ENCODE peak calls at places on chromosomes 6 and 20, in five cellular contexts. D, B, M, I and U are unnamed samples.

GRCh38 chr6:37624606-37625574 is 72.8 kb downstream of the MDGA1 start:
- DNase-seq in D (no peak), I (peak; percentile 23), M (peak; percentile 56), B (no peak), U (no peak)

GRCh38 chr6:170083236-170084051 is 207.4 kb downstream of the DLL1 start:
- DNase-seq in B (no peak), I (no peak), M (no peak), D (no peak), U (no peak)

GRCh38 chr6:157380779-157381561 is at the start of gene ZDHHC14:
- DNase-seq in D (peak; percentile 89), I (peak; percentile 84), B (peak; percentile 91), M (peak; percentile 88), U (no peak)

GRCh38 chr20:59825944-59826759 is 107.3 kb downstream of the SYCP2 start:
- DNase-seq in B (no peak), I (no peak), M (peak; percentile 15), D (no peak), U (no peak)

GRCh38 chr6:90062051-90062450 is 167.8 kb downstream of the GJA10 start:
- DNase-seq in I (no peak), D (no peak), B (no peak), M (no peak), U (no peak)

GRCh38 chr6:134585529-134585873 is 267.6 kb upstream of the SGK1 start:
- DNase-seq in M (no peak), D (no peak), I (no peak), B (no peak), U (no peak)

GRCh38 chr6:49202923-49203322 is 260.1 kb downstream of the MMUT start:
- DNase-seq in D (no peak), I (no peak), M (no peak), B (no peak), U (peak; percentile 9)

GRCh38 chr6:132490024-132490423 is 22.9 kb downstream of the STX7 start:
- DNase-seq in D (no peak), M (no peak), B (peak; percentile 64), I (peak; percentile 75), U (no peak)

GRCh38 chr6:11628562-11628961 is 91.0 kb downstream of the TMEM170B start:
- DNase-seq in M (no peak), D (peak; percentile 39), I (no peak), B (no peak), U (no peak)

GRCh38 chr6:143549630-143550268 is 38.2 kb upstream of the FUCA2 start:
- DNase-seq in M (no peak), B (peak; percentile 75), I (no peak), D (no peak), U (no peak)

GRCh38 chr20:19783966-19784401 is 25.9 kb downstream of the RIN2 start:
- DNase-seq in D (no peak), I (peak; percentile 76), B (no peak), M (no peak), U (no peak)

GRCh38 chr6:13834762-13835161 is 20.4 kb upstream of the MCUR1 start:
- DNase-seq in B (no peak), D (no peak), I (no peak), M (no peak), U (no peak)

GRCh38 chr6:20652691-20653479 is 118.6 kb downstream of the CDKAL1 start:
- DNase-seq in I (no peak), D (no peak), B (no peak), M (no peak), U (peak; percentile 68)

GRCh38 chr6:125307964-125308615 is 6.3 kb upstream of the HDDC2 start:
- DNase-seq in M (no peak), D (no peak), I (no peak), B (no peak), U (no peak)

GRCh38 chr6:47247227-47247797 is 62.4 kb downstream of the TNFRSF21 start:
- DNase-seq in M (no peak), I (peak; percentile 21), B (peak; percentile 44), D (peak; percentile 32), U (no peak)

GRCh38 chr6:130293800-130294199 is 71.0 kb upstream of the SAMD3 start:
- DNase-seq in D (peak; percentile 29), M (no peak), I (peak; percentile 77), B (peak; percentile 65), U (peak; percentile 15)

GRCh38 chr6:36120979-36121706 is 9.2 kb upstream of the MAPK13 start:
- DNase-seq in B (peak; percentile 52), D (peak; percentile 82), M (no peak), I (peak; percentile 47), U (no peak)

GRCh38 chr6:28880894-28881780 is 42.6 kb downstream of the TRIM27 start:
- DNase-seq in D (peak; percentile 75), M (peak; percentile 87), B (peak; percentile 82), I (peak; percentile 62), U (no peak)

GRCh38 chr6:14448246-14448645 is 330.7 kb downstream of the CD83 start:
- DNase-seq in D (no peak), B (no peak), M (no peak), I (no peak), U (no peak)

GRCh38 chr6:163841733-163842132 is 427.2 kb downstream of the QKI start:
- DNase-seq in D (no peak), I (no peak), B (no peak), M (no peak), U (no peak)

GRCh38 chr6:1729133-1729751 is 119.5 kb downstream of the FOXC1 start:
- DNase-seq in B (no peak), M (no peak), I (no peak), D (no peak), U (no peak)
- H3K4me3 ChIP-seq in B (no peak overlapping the region), M (no peak overlapping the region), I (no peak overlapping the region), D (no peak overlapping the region), U (no peak overlapping the region)

GRCh38 chr6:83479389-83479788 is 32.9 kb upstream of the PRSS35 start:
- DNase-seq in D (no peak), I (no peak), M (no peak), B (no peak), U (no peak)

GRCh38 chr6:83480470-83480869 is 31.9 kb upstream of the PRSS35 start:
- DNase-seq in I (no peak), B (no peak), D (peak; percentile 71), M (no peak), U (no peak)
- TF ChIP-seq CTCF in I (no peak), B (no peak), D (no peak), M (no peak), U (no peak)

GRCh38 chr20:62240015-62240685 is 1.8 kb downstream of the OSBPL2 start:
- DNase-seq in B (no peak), M (no peak), I (no peak), D (peak; percentile 69), U (no peak)
- H3K4me3 ChIP-seq in B (no peak overlapping the region), M (no peak overlapping the region), I (no peak overlapping the region), D (no peak overlapping the region), U (no peak overlapping the region)

DNA sequence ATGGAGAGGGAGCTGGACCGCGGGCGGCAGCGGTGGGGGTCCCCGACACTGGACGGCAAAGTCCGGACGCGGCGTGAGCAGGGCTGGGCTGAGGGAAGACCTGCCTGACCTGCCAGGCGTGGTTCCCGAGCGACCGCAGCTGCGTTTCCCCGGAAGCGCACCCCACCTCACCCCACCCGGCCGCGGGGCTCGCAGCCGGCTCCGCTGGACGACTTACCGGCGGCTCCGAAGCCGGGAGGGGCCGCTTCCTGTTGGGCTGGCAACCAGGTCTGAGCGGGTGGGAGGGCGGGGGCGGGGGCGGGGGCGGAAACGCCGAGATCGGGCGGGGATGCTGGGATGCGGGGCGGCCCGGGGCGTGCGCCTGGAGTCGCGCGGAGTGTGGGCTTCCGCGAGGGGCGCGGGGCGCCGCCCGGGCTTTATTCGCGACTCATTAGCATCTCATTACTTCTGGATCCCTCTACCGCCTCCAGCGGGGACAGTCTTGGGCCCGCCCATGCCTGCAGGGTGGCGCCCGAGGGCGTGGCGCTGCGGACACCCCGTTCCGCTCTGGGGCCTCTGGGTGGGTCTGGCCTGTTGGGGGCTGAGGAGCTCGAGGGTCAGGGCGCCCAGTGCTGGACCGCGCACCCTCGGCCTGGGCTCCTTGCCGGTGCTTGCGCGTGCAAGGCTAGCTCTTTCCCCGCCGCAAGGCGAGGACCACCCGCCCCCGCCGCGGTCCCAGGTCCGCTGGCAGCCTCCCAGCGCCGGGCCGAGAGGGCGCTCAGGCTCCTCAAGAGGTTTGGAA is at the start of gene MICAL1:
- DNase-seq in M (peak; percentile 71), I (peak; percentile 67), B (peak; percentile 96), D (peak; percentile 58), U (no peak)
- TF ChIP-seq CTCF in M (no peak), I (peak; percentile 40), B (peak; percentile 45), D (peak; percentile 9), U (peak; percentile 31)

DNA sequence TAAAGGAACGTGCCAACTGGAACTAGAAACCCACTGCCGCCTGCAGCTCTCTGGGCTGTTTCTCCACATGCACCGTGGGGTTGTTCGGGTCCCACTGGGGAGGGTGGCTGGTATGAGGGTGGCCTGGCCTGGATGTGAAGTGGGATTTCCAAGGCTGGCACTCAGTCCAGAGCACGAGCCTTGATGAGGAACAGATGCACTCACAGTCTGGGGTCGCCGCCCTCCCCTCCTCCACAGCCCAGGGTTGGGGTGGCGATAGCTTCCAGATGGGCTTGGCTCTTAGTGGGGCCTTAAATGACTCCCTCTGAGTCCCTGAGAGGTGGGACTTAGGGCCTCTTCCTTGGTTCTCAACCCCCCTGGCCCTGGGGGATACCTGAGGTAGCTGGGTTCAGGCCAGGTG is 30.7 kb upstream of the ANGPT4 start:
- DNase-seq in D (no peak), M (no peak), I (no peak), B (no peak), U (no peak)
- H3K4me3 ChIP-seq in D (no peak overlapping the region), M (no peak overlapping the region), I (no peak overlapping the region), B (no peak overlapping the region), U (no peak overlapping the region)

DNA sequence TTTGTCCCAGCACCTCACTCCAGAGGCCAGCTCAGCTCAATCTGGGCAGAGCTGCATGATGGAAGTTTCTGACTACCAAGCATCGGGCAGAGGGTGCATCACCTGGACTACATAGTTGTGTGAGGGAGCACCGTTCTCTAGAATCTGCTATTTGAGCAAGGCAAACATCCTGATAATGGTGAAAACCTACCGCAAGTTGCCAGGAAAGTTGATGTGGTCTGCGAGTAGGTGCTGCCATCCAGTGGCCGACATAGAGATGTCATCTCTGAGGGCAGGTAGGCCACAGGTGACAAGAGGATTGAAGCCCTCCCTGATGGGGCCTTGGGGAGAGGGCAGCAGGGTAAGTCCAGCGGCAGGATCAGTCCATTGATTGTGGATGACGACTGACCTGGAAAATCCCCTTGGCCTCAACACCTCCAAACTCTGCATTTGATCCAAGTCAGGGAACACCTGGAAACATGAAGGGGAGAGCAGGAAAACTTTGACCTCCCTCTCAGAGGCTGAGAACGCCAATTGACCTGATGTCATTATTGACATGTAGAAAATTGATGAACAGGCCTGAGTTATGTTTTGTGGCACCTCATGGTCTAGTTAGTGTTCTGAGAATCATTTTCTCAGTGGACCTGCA is 3.9 kb upstream of the LPA start:
- DNase-seq in D (peak; percentile 42), M (no peak), I (no peak), B (peak; percentile 62), U (no peak)
- TF ChIP-seq CTCF in D (peak; percentile 65), M (no peak), I (no peak), B (peak; percentile 70), U (peak; percentile 71)